ENCODE peak calls at places on chromosome 12, in eight cellular contexts. Z is NCI-H146; K is HFFc6; Y is astrocyte; X is ovary; R is stimulated activated CD4-positive, alpha-beta T cell treated with anti-CD3 and anti-CD28 coated beads, Interleukin-15, amount 100 ng/mL, for 24 hours; U is NCI-H1694; P is WTC11. S is an unnamed sample.

GRCh38 chr12:52293926-52294325 is 2.6 kb upstream of the KRT81 start:
- DNase-seq in Z (no peak), K (no peak), P (no peak), R (no peak), U (no peak), X (no peak), Y (no peak), S (no peak)

GRCh38 chr12:52608161-52608560 is 6.9 kb upstream of the KRT72 start:
- DNase-seq in P (no peak), X (no peak), K (no peak), U (no peak), Z (no peak), R (no peak), Y (no peak), S (no peak)

GRCh38 chr12:71476513-71476912 is 36.9 kb downstream of the LGR5 start:
- DNase-seq in Z (no peak), X (no peak), P (no peak), Y (peak; percentile 96), U (no peak), R (no peak), K (peak; percentile 77), S (no peak)

GRCh38 chr12:9649532-9649940 is 20.0 kb upstream of the CLEC2D start:
- DNase-seq in Y (no peak), X (no peak), Z (peak; percentile 16), P (no peak), U (no peak), K (no peak), R (peak; percentile 61), S (no peak)

GRCh38 chr12:113477842-113478215 is 6.2 kb upstream of the LHX5 start:
- DNase-seq in X (no peak), Z (no peak), R (no peak), U (no peak), K (no peak), Y (no peak), P (no peak), S (no peak)

GRCh38 chr12:48996794-48997718 is 2.1 kb downstream of the DDN start:
- DNase-seq in U (peak; percentile 50), Z (peak; percentile 63), X (peak; percentile 82), Y (peak; percentile 37), K (peak; percentile 39), P (peak; percentile 85), R (peak; percentile 82), S (peak; percentile 72)

GRCh38 chr12:28024231-28024995 is 51.9 kb upstream of the PTHLH start:
- DNase-seq in P (no peak), Z (no peak), U (no peak), R (no peak), Y (peak; percentile 93), K (peak; percentile 95), X (no peak), S (no peak)

GRCh38 chr12:7609480-7609879 is 56.2 kb downstream of the APOBEC1 start:
- DNase-seq in X (no peak), Y (no peak), K (no peak), P (no peak), U (no peak), Z (no peak), R (no peak), S (no peak)

GRCh38 chr12:61739925-61740324 is 520.3 kb upstream of the USP15 start:
- DNase-seq in Z (no peak), U (no peak), Y (no peak), X (no peak), K (no peak), R (no peak), P (no peak), S (no peak)

GRCh38 chr12:96720363-96720705 is 186.7 kb upstream of the NEDD1 start:
- DNase-seq in Z (peak; percentile 80), U (no peak), R (peak; percentile 32), Y (no peak), K (no peak), P (peak; percentile 43), X (no peak), S (peak; percentile 16)

GRCh38 chr12:80979251-80979650 is 41.5 kb upstream of the LIN7A start:
- DNase-seq in R (no peak), U (no peak), Z (no peak), Y (no peak), P (no peak), X (no peak), K (no peak), S (no peak)

GRCh38 chr12:58566599-58566998 is 353.7 kb downstream of the LRIG3 start:
- DNase-seq in K (peak; percentile 89), U (no peak), R (no peak), Z (no peak), P (no peak), X (no peak), Y (peak; percentile 91), S (no peak)

GRCh38 chr12:2337031-2338010 is 284.5 kb downstream of the CACNA1C start:
- DNase-seq in U (no peak), Y (no peak), X (no peak), Z (no peak), K (no peak), R (no peak), P (no peak), S (no peak)

GRCh38 chr12:69059465-69060457 is 126.8 kb upstream of the CPM start:
- DNase-seq in Y (peak; percentile 95), U (no peak), P (no peak), X (no peak), Z (no peak), R (peak; percentile 45), K (peak; percentile 88), S (no peak)

GRCh38 chr12:57268264-57268663 is 17.3 kb upstream of the STAC3 start:
- DNase-seq in Z (no peak), X (no peak), U (no peak), R (peak; percentile 58), Y (no peak), K (peak; percentile 52), P (no peak), S (no peak)

GRCh38 chr12:104790296-104791125 is 167.6 kb downstream of the SLC41A2 start:
- DNase-seq in X (peak; percentile 61), R (peak; percentile 60), Z (no peak), U (no peak), P (peak; percentile 79), K (no peak), Y (no peak), S (peak; percentile 58)

GRCh38 chr12:82517027-82517426 is 158.7 kb downstream of the METTL25 start:
- DNase-seq in Z (peak; percentile 29), K (no peak), U (peak; percentile 12), P (peak; percentile 33), Y (no peak), X (no peak), R (no peak), S (peak; percentile 14)

GRCh38 chr12:57868870-57869609 is 22.5 kb upstream of the CTDSP2 start:
- DNase-seq in K (no peak), R (no peak), Z (no peak), U (peak; percentile 92), Y (no peak), X (no peak), P (no peak), S (no peak)